ENCODE peak calls at places on chromosomes 12 and 14, in ten cellular contexts. X is NCI-H748 treated with DMSO at 0.1 percent for 48 hours; H is GF-D8; V is AG10803; G is fibroblast of mammary gland; F is activated gamma-delta T cell treated with anti-CD3 and anti-CD28 coated beads, Interleukin-2, amount 50 U/mL, for 16 hours; C is activated naive CD4-positive, alpha-beta T cell treated with anti-CD3 and anti-CD28 coated beads for 36 hours; K is stimulated activated CD8-positive, alpha-beta memory T cell treated with anti-CD3 and anti-CD28 coated beads, Interleukin-7, amount 100 ng/mL, for 48 hours; D is choroid plexus epithelial cell; Y is anterior cingulate cortex. M is an unnamed sample.

GRCh38 chr12:54998958-54999510 is 14.5 kb upstream of the TESPA1 start:
- DNase-seq in X (no peak), H (no peak), V (no peak), G (no peak), F (no peak), C (no peak), K (no peak), D (no peak), Y (no peak), M (no peak)

GRCh38 chr12:124928912-124929530 is 14.6 kb upstream of the UBC start:
- DNase-seq in X (no peak), H (no peak), V (no peak), G (no peak), F (no peak), C (no peak), K (no peak), D (no peak), Y (no peak), M (no peak)

GRCh38 chr14:52268191-52269061 is 928 bp downstream of the PTGDR start:
- DNase-seq in X (no peak), H (no peak), V (peak; percentile 5), G (peak; percentile 41), F (peak; percentile 15), C (peak; percentile 11), K (no peak), D (peak; percentile 27), Y (no peak), M (no peak)

GRCh38 chr12:56590237-56590830 is 39.8 kb downstream of the BAZ2A start:
- DNase-seq in X (no peak), H (no peak), V (no peak), G (peak; percentile 24), F (no peak), C (peak; percentile 37), K (no peak), D (peak; percentile 64), Y (no peak), M (peak; percentile 44)

GRCh38 chr12:114744696-114745095 is 60.7 kb upstream of the TBX3 start:
- DNase-seq in X (no peak), H (no peak), V (peak; percentile 60), G (peak; percentile 50), F (no peak), C (no peak), K (no peak), D (peak; percentile 51), Y (no peak), M (no peak)

GRCh38 chr12:14665354-14666348 is 30.7 kb downstream of the GUCY2C start:
- DNase-seq in X (peak; percentile 80), H (no peak), V (no peak), G (no peak), F (no peak), C (no peak), K (no peak), D (no peak), Y (no peak), M (no peak)

GRCh38 chr12:116164263-116164817 is 113.2 kb downstream of the MED13L start:
- DNase-seq in X (no peak), H (peak; percentile 51), V (no peak), G (no peak), F (no peak), C (no peak), K (no peak), D (peak; percentile 47), Y (no peak), M (no peak)

GRCh38 chr14:52044791-52045522 is 23.9 kb downstream of the NID2 start:
- DNase-seq in X (no peak), H (no peak), V (peak; percentile 77), G (peak; percentile 93), F (no peak), C (peak; percentile 15), K (no peak), D (peak; percentile 87), Y (no peak), M (no peak)

GRCh38 chr12:96751626-96752025 is 155.4 kb upstream of the NEDD1 start:
- DNase-seq in X (no peak), H (no peak), V (no peak), G (no peak), F (no peak), C (no peak), K (no peak), D (no peak), Y (no peak), M (no peak)

GRCh38 chr12:40727774-40728483 is 35.7 kb downstream of the CNTN1 start:
- DNase-seq in X (no peak), H (no peak), V (no peak), G (no peak), F (no peak), C (no peak), K (no peak), D (no peak), Y (no peak), M (peak; percentile 11)

GRCh38 chr14:100860556-100861187 is 34.8 kb downstream of the MEG3 start:
- DNase-seq in X (no peak), H (no peak), V (no peak), G (no peak), F (no peak), C (no peak), K (no peak), D (no peak), Y (no peak), M (no peak)

GRCh38 chr12:49847161-49847560 is 4.3 kb upstream of the BCDIN3D start:
- DNase-seq in X (no peak), H (peak; percentile 12), V (no peak), G (no peak), F (no peak), C (no peak), K (no peak), D (no peak), Y (no peak), M (no peak)

GRCh38 chr12:131983026-131983425 is 33.3 kb downstream of the EP400 start:
- DNase-seq in X (no peak), H (no peak), V (no peak), G (no peak), F (no peak), C (no peak), K (no peak), D (no peak), Y (no peak), M (no peak)